ENCODE peak calls at places on chromosomes 3 and 15, in four cellular contexts. F is body of pancreas, K is heart left ventricle, T is IMR-90. W is an unnamed sample. For H3K9me3, the result is how much of the 10 kb centered on the place peaks cover.

GRCh38 chr3:113304856-113305540 is 93.6 kb downstream of the BOC start:
- ATAC-seq in F (no peak), K (no peak), T (no peak), W (no peak)

GRCh38 chr3:71958533-71958932 is 173.6 kb upstream of the PROK2 start:
- ATAC-seq in F (no peak), K (no peak), T (no peak), W (no peak)

GRCh38 chr15:65392368-65392767 is 14.6 kb upstream of the IGDCC3 start:
- ATAC-seq in F (no peak), K (peak), T (no peak), W (no peak)

GRCh38 chr3:69403406-69403934 is 17.6 kb upstream of the FRMD4B start:
- ATAC-seq in F (no peak), K (no peak), T (no peak), W (no peak)

GRCh38 chr3:108936924-108937689 is 16.6 kb downstream of the GUCA1C start:
- ATAC-seq in F (no peak), K (peak), T (no peak), W (no peak)

GRCh38 chr3:123104550-123104949 is 37.7 kb downstream of the PDIA5 start:
- ATAC-seq in F (no peak), K (peak), T (peak), W (peak)

GRCh38 chr15:49877117-49877860 is 241.7 kb downstream of the ATP8B4 start:
- ATAC-seq in F (peak), K (peak), T (peak), W (peak)

GRCh38 chr3:104273046-104273649 is 1093.6 kb upstream of the ALCAM start:
- ATAC-seq in F (no peak), K (no peak), T (peak), W (no peak)

GRCh38 chr15:33154366-33155166 is 39.9 kb downstream of the FMN1 start:
- ATAC-seq in F (no peak), K (peak), T (peak), W (peak)

GRCh38 chr15:65996901-65997300 is 127.6 kb downstream of the RAB11A start:
- ATAC-seq in F (no peak), K (no peak), T (no peak), W (no peak)

GRCh38 chr3:50390523-50391177 is 31.3 kb upstream of the TMEM115 start:
- ATAC-seq in F (peak), K (peak), T (no peak), W (peak)

GRCh38 chr3:142664311-142664710 is 59.5 kb upstream of the TRPC1 start:
- ATAC-seq in F (peak), K (no peak), T (no peak), W (no peak)

GRCh38 chr3:126015075-126015474 is 46.1 kb downstream of the ROPN1B start:
- ATAC-seq in F (no peak), K (no peak), T (no peak), W (no peak)

GRCh38 chr3:193560870-193561269 is 6.2 kb upstream of the ATP13A4 start:
- ATAC-seq in F (no peak), K (peak), T (no peak), W (no peak)

GRCh38 chr3:155312781-155313180 is 19.3 kb upstream of the STRIT1 start:
- ATAC-seq in F (no peak), K (no peak), T (no peak), W (no peak)

GRCh38 chr15:69782809-69783208 is 314.9 kb downstream of the TLE3 start:
- ATAC-seq in F (no peak), K (no peak), T (no peak), W (no peak)

GRCh38 chr3:171262431-171262830 is 197.8 kb downstream of the TNIK start:
- ATAC-seq in F (no peak), K (no peak), T (peak), W (no peak)

GRCh38 chr15:89448825-89449224 is 47.6 kb downstream of the RHCG start:
- ATAC-seq in F (no peak), K (peak), T (no peak), W (no peak)

GRCh38 chr3:128379768-128380167 is 86.9 kb downstream of the DNAJB8 start:
- ATAC-seq in F (no peak), K (no peak), T (no peak), W (no peak)

GRCh38 chr3:16400143-16400935 is 113.2 kb downstream of the RFTN1 start:
- ATAC-seq in F (no peak), K (peak), T (peak), W (no peak)

GRCh38 chr15:57570994-57571393 is 20.7 kb upstream of the MYZAP start:
- ATAC-seq in F (no peak), K (no peak), T (no peak), W (no peak)

GRCh38 chr3:71468311-71469130 is 115.0 kb downstream of the FOXP1 start:
- ATAC-seq in F (no peak), K (peak), T (no peak), W (no peak)

GRCh38 chr15:35624881-35625280 is 78.9 kb upstream of the DPH6 start:
- ATAC-seq in F (no peak), K (peak), T (peak), W (peak)

GRCh38 chr3:188792788-188793187 is 379.0 kb upstream of the TPRG1 start:
- ATAC-seq in F (no peak), K (peak), T (no peak), W (no peak)

GRCh38 chr3:120140098-120140742 is 46.0 kb upstream of the GSK3B start:
- ATAC-seq in F (no peak), K (no peak), T (no peak), W (no peak)

GRCh38 chr3:2958553-2958952 is 151.6 kb downstream of the IL5RA start:
- ATAC-seq in F (no peak), K (no peak), T (no peak), W (no peak)

GRCh38 chr15:71746719-71747118 is 63.6 kb upstream of the NR2E3 start:
- ATAC-seq in F (no peak), K (no peak), T (no peak), W (no peak)

GRCh38 chr15:66101715-66102395 is 151.7 kb downstream of the MEGF11 start:
- ATAC-seq in F (no peak), K (no peak), T (no peak), W (no peak)

GRCh38 chr15:89799925-89800500 is 14.6 kb downstream of the ANPEP start:
- ATAC-seq in F (no peak), K (no peak), T (no peak), W (no peak)

GRCh38 chr15:101407439-101407838 is 82.1 kb downstream of the PCSK6 start:
- ATAC-seq in F (no peak), K (no peak), T (no peak), W (no peak)

GRCh38 chr15:88997531-88997930 is 84.4 kb upstream of the MFGE8 start:
- ATAC-seq in F (no peak), K (no peak), T (no peak), W (no peak)

GRCh38 chr3:157033001-157033400 is 126.9 kb downstream of the CCNL1 start:
- ATAC-seq in F (no peak), K (no peak), T (no peak), W (no peak)

GRCh38 chr3:150828261-150828660 is 65.3 kb upstream of the SIAH2 start:
- ATAC-seq in F (no peak), K (no peak), T (no peak), W (no peak)

GRCh38 chr15:95300958-95301357 is 1029.5 kb upstream of the NR2F2 start:
- ATAC-seq in F (no peak), K (peak), T (peak), W (no peak)

GRCh38 chr3:196057663-196058356 is 24.1 kb downstream of the TFRC start:
- ATAC-seq in F (no peak), K (no peak), T (no peak), W (no peak)

GRCh38 chr3:106228271-106228670 is 359.5 kb upstream of the CBLB start:
- ATAC-seq in F (no peak), K (no peak), T (no peak), W (no peak)

GRCh38 chr3:65569845-65570405 is 468.8 kb downstream of the MAGI1 start:
- ATAC-seq in F (no peak), K (no peak), T (no peak), W (no peak)

GRCh38 chr3:136195258-136196063 is 674 bp downstream of the MSL2 start:
- ATAC-seq in F (peak), K (peak), T (peak), W (peak)

GRCh38 chr3:136196401-136197158 is 445 bp upstream of the MSL2 start:
- ATAC-seq in F (peak), K (peak), T (peak), W (peak)

GRCh38 chr3:136197159-136197715 is 1.1 kb upstream of the MSL2 start:
- ATAC-seq in F (no peak), K (no peak), T (no peak), W (no peak)

GRCh38 chr3:136194409-136195257 is 1.5 kb downstream of the MSL2 start:
- ATAC-seq in F (no peak), K (no peak), T (no peak), W (no peak)

DNA sequence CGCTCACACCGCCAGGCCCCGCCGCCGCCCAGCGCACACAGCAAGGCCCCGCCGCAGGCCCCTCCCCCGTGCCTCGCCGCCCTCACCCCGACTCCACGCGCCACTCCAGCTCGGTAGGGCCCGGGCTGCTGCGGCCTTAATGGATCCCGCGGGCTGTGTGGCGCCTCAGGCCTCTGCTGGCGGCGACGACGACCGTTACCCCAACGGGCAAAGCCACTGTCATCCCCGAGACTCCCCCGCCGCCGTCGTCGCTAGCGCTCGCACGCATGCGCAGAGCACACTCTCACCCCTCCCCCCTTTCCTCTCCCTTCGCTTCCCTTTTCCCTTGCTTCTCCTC is at the start of gene MSL2:
- ATAC-seq in F (peak), K (peak), T (peak), W (peak)
- TF ChIP-seq POLR2A in F (no peak), K (peak), T (peak), W (peak)

DNA sequence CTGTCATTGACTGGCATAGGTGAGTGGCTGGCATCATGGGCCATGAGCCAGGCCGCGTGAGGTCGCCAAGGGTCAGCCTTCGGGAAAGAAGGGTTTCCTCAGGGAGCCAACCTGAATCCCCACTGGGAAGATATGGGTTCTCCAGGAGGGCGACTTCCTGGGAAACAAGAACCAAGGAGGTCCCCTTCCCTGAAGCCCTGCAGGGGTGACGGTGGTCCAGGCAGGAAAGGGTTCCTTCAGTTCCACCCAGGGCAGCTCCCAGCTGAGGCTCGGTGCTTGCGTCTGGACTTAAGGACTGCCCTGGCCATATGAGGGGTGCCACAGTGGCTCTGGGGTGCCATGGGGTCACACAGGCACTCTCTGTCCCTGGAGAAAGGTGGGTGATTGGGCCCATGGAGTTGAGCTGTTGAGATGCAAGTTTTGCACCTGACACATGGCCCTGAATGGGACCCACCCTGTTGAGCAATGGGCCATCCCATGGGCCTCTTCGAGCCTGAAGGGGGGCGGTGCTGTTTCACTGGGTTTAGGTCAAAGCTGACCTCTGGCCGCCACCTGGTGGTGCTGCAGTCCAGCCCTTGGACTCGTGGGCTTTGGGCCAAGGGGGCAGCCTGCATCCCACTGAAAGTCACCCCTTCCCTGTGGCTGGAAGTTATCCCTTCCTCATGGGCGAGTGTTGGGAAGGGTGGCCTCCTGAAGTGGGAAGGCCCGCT is 228.1 kb downstream of the SNRPN start:
- ATAC-seq in F (no peak), K (no peak), T (no peak), W (no peak)
- H3K9me3 ChIP-seq in F (under half), K (under half), T (half or more), W (under half)

GRCh38 chr15:63277044-63277892 is at the start of gene APH1B:
- ATAC-seq in F (peak), K (peak), T (peak), W (peak)
- TF ChIP-seq POLR2A in F (peak), K (peak), T (no peak), W (peak)

GRCh38 chr15:46127361-46127874 is 492.6 kb downstream of the SQOR start:
- ATAC-seq in F (no peak), K (no peak), T (peak), W (no peak)
- H3K9me3 ChIP-seq in F (under half), K (under half), T (under half), W (under half)

GRCh38 chr3:186413615-186414415 is 51.8 kb upstream of the DGKG start:
- ATAC-seq in F (peak), K (peak), T (no peak), W (peak)
- TF ChIP-seq POLR2A in F (peak), K (no peak), T (no peak), W (peak)

DNA sequence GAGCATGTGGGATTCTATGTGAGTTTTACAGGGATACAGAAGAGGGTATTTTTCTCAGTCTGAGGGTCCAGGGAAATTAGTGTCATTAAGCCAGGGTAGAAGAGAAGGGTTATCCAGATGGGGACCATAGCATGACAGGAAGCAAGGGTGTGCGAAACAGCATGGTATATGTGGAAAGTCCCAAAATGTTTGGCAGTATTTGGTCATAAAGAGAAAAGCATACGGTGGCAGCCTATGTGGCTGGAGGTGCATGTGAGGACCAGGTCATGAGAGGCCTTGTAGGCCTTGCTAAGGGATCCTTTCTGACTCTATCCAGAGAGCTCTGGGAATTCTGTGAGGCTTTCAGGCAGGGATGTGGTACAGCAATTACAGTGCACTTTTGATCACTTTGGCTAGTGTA is 411.4 kb downstream of the AGBL1 start:
- ATAC-seq in F (no peak), K (no peak), T (no peak), W (no peak)
- H3K9me3 ChIP-seq in F (under half), K (under half), T (under half), W (under half)

GRCh38 chr3:41986566-41986965 is 24.7 kb upstream of the ULK4 start:
- ATAC-seq in F (no peak), K (no peak), T (no peak), W (no peak)

GRCh38 chr3:41985018-41985417 is 23.1 kb upstream of the ULK4 start:
- ATAC-seq in F (no peak), K (no peak), T (no peak), W (no peak)

GRCh38 chr3:41987627-41988026 is 25.7 kb upstream of the ULK4 start:
- ATAC-seq in F (no peak), K (no peak), T (no peak), W (no peak)

GRCh38 chr3:41991399-41991798 is 29.5 kb upstream of the ULK4 start:
- ATAC-seq in F (no peak), K (no peak), T (no peak), W (no peak)

DNA sequence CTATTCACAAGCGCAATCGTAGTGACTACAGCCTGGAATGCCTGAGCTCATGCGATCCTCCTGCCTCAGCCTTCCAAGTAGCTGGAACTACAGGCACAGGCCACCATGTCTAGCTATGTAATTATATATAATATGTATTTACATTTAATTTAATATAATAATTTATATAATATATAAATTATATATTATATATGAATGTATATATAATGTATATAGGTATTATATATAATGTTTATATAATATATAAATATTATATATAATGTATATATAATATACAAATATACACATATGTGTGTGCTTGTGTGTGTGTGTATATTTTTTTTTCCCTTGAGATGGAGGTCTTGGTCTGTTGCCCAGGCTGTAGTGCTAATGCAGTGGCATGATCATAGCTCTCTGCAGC is 27.6 kb upstream of the ULK4 start:
- ATAC-seq in F (no peak), K (no peak), T (no peak), W (no peak)
- TF ChIP-seq POLR2A in F (no peak), K (no peak), T (no peak), W (no peak)